ENCODE peak calls at places on chromosomes 5 and 9, in four cellular contexts. K is NCI-H1105, T is dorsolateral prefrontal cortex, H is HL-60. V is an unnamed sample.

GRCh38 chr5:175328687-175329086 is 115.3 kb downstream of the DRD1 start:
- DNase-seq in K (no peak), T (no peak), H (no peak), V (no peak)

GRCh38 chr5:1413611-1414241 is 31.5 kb downstream of the SLC6A3 start:
- DNase-seq in K (no peak), T (peak; percentile 42), H (no peak), V (no peak)

GRCh38 chr5:180170111-180170809 is 38.8 kb downstream of the RASGEF1C start:
- DNase-seq in K (no peak), T (peak; percentile 89), H (no peak), V (peak; percentile 19)

GRCh38 chr5:171122372-171122771 is 186.7 kb upstream of the TLX3 start:
- DNase-seq in K (no peak), T (no peak), H (peak; percentile 15), V (no peak)

GRCh38 chr5:60685700-60686099 is 14.3 kb downstream of the DEPDC1B start:
- DNase-seq in K (no peak), T (no peak), H (no peak), V (no peak)

GRCh38 chr5:76457685-76458491 is 54.8 kb downstream of the IQGAP2 start:
- DNase-seq in K (no peak), T (no peak), H (no peak), V (no peak)

GRCh38 chr9:125997510-125997823 is 250.3 kb downstream of the PBX3 start:
- DNase-seq in K (peak; percentile 96), T (peak; percentile 31), H (no peak), V (no peak)

GRCh38 chr5:146947181-146947941 is 68.8 kb upstream of the PPP2R2B start:
- DNase-seq in K (no peak), T (no peak), H (peak; percentile 48), V (peak; percentile 39)

GRCh38 chr9:124077915-124078572 is 66.5 kb downstream of the LHX2 start:
- DNase-seq in K (no peak), T (no peak), H (no peak), V (no peak)

GRCh38 chr9:1591310-1591709 is 423.8 kb upstream of the SMARCA2 start:
- DNase-seq in K (no peak), T (no peak), H (no peak), V (no peak)

V was measured in neural progenitor cell.